ENCODE peak calls at places on chromosomes 6 and 20, in four cellular contexts. E is suprapubic skin, J is sigmoid colon, Y is endothelial cell of umbilical vein. D is an unnamed sample.

GRCh38 chr6:54980511-54981275 is 134.1 kb downstream of the FAM83B start:
- DNase-seq in E (no peak), J (no peak), Y (no peak), D (no peak)

GRCh38 chr6:43491750-43492661 is 14.6 kb downstream of the TJAP1 start:
- DNase-seq in E (no peak), J (peak), Y (peak), D (no peak)

GRCh38 chr20:36543187-36544133 is 2.1 kb downstream of the MYL9 start:
- DNase-seq in E (peak), J (peak), Y (no peak), D (no peak)

GRCh38 chr6:37502703-37503485 is 3.2 kb upstream of the CCDC167 start:
- DNase-seq in E (no peak), J (no peak), Y (no peak), D (no peak)

GRCh38 chr20:41407617-41408016 is 41.0 kb upstream of the EMILIN3 start:
- DNase-seq in E (no peak), J (no peak), Y (no peak), D (no peak)

GRCh38 chr6:62236784-62237183 is 49.2 kb downstream of the KHDRBS2 start:
- DNase-seq in E (no peak), J (no peak), Y (no peak), D (no peak)

GRCh38 chr20:14566505-14566904 is 229.1 kb upstream of the FLRT3 start:
- DNase-seq in E (no peak), J (no peak), Y (no peak), D (no peak)

GRCh38 chr6:48075181-48075580 is 35.8 kb downstream of the PTCHD4 start:
- DNase-seq in E (no peak), J (no peak), Y (no peak), D (no peak)

GRCh38 chr6:5645275-5645674 is 361.4 kb downstream of the NRN1 start:
- DNase-seq in E (no peak), J (no peak), Y (no peak), D (no peak)

GRCh38 chr6:163427498-163428254 is 13.2 kb downstream of the QKI start:
- DNase-seq in E (no peak), J (no peak), Y (peak), D (peak)

GRCh38 chr6:112222111-112222726 is 32.1 kb downstream of the LAMA4 start:
- DNase-seq in E (no peak), J (no peak), Y (no peak), D (no peak)

GRCh38 chr6:165987483-165988305 is 180.0 kb downstream of the TBXT start:
- DNase-seq in E (peak), J (peak), Y (no peak), D (peak)

GRCh38 chr6:12392490-12392889 is 102.3 kb downstream of the EDN1 start:
- DNase-seq in E (no peak), J (no peak), Y (peak), D (no peak)

GRCh38 chr6:100998111-100998510 is 117.0 kb upstream of the ASCC3 start:
- DNase-seq in E (no peak), J (no peak), Y (no peak), D (no peak)

GRCh38 chr20:1987826-1988225 is 6.0 kb downstream of the PDYN start:
- DNase-seq in E (no peak), J (no peak), Y (no peak), D (no peak)

GRCh38 chr6:13355969-13356368 is 27.6 kb upstream of the TBC1D7 start:
- DNase-seq in E (no peak), J (no peak), Y (no peak), D (no peak)

GRCh38 chr20:48614593-48615274 is 213.1 kb downstream of the PREX1 start:
- DNase-seq in E (peak), J (peak), Y (no peak), D (no peak)

GRCh38 chr20:46683939-46684750 is 5.1 kb downstream of the TP53RK start:
- DNase-seq in E (peak), J (peak), Y (peak), D (peak)

GRCh38 chr6:44010411-44011349 is 116.6 kb downstream of the MRPL14 start:
- DNase-seq in E (peak), J (peak), Y (no peak), D (no peak)

GRCh38 chr6:5509106-5509505 is 247.8 kb downstream of the FARS2 start:
- DNase-seq in E (no peak), J (no peak), Y (no peak), D (no peak)

GRCh38 chr6:17086469-17086868 is 15.4 kb upstream of the STMND1 start:
- DNase-seq in E (no peak), J (peak), Y (peak), D (peak)

GRCh38 chr20:62359491-62360121 is 7.5 kb downstream of the LAMA5 start:
- DNase-seq in E (peak), J (peak), Y (peak), D (no peak)

GRCh38 chr20:60984666-60985065 is 267.4 kb upstream of the CDH4 start:
- DNase-seq in E (no peak), J (no peak), Y (no peak), D (no peak)

DNA sequence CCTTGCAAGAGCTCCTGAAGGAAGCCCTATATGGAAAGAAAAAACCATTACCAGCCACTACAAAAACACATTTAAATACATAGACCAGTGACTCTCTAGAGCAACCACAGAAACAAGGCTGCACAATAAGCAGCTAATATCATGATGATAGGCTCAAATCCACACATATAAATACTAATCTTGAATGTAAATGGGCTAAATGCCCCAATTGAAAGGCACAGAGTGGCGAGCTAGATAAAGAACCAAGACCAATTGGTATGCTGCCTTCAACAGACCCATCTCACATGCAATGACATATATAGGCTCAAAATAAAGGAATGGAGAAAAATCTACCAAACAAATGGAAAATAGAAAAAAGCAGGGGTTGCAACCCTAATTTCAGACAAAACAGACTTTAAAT is 153.0 kb downstream of the LRRC1 start:
- DNase-seq in E (no peak), J (no peak), Y (no peak), D (no peak)
- TF ChIP-seq POLR2AphosphoS5 in E (no peak), J (no peak), Y (no peak), D (no peak)

DNA sequence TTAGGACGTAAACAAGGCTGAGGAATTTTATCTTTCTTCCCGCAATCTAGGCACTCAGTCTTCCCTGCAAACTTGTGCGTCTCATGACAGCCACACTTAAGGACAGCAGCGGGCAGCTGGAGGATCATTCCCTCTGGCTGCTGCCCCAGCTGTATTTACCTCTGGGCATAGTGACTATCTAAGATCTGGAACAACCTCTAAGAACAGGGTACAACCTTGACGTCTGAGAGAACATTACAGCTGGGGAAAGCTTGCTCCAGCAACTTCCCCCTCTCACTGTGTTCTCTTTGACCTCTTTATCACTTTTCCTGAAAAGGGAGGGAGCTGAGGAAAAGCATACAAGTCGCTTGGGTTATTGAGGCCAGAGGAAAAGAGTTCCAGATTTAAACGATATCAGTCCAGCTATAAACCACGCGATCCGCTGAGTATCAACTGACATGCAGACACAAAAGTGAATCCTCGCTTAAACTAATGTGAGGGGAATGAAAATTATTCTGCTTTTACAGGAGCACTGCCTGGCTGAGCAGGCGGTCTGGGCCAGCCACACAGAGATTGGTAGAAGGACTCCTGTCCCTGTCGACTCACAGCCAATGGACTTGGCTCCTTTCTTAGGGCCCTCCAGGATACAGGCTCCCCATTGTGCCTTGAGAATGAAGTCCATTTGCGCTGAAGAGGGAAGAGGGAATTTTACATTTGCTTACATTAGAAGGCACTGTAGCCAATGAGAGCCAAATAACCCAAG is 153.3 kb downstream of the QRSL1 start:
- DNase-seq in E (no peak), J (no peak), Y (no peak), D (no peak)
- TF ChIP-seq POLR2AphosphoS5 in E (no peak), J (no peak), Y (no peak), D (no peak)

GRCh38 chr6:32943864-32944263 is 3.0 kb upstream of the HLA-DMB start:
- DNase-seq in E (no peak), J (no peak), Y (no peak), D (no peak)

GRCh38 chr6:32945953-32946352 is 5.1 kb upstream of the HLA-DMB start:
- DNase-seq in E (no peak), J (no peak), Y (no peak), D (no peak)

GRCh38 chr6:32945106-32945761 is 4.4 kb upstream of the HLA-DMB start:
- DNase-seq in E (no peak), J (no peak), Y (no peak), D (no peak)

GRCh38 chr6:32942555-32942954 is 1.7 kb upstream of the HLA-DMB start:
- DNase-seq in E (no peak), J (no peak), Y (no peak), D (no peak)

DNA sequence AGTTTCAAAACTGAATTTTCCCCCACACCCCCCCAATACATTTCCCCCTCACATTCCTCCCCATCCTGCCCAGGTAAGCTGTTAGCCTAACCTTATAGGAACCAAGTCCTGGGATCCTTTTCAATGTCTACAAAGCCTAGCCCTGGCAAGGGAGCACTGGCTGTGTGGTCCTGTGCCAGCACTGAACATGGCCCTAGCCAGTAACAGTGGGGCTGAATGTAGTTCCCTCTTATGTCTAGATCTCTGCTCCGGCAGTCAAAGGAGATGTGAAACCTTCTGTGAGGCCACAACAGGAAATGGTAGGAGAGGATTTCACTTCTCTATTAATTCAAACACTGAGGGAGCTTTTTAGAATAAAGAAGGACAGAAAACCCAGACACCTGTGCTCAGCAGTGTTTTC is 3.4 kb upstream of the HLA-DMB start:
- DNase-seq in E (no peak), J (no peak), Y (no peak), D (no peak)
- TF ChIP-seq POLR2AphosphoS5 in E (no peak), J (peak), Y (no peak), D (no peak)

GRCh38 chr20:34511891-34512265 is 4.3 kb upstream of the DYNLRB1 start:
- DNase-seq in E (no peak), J (no peak), Y (no peak), D (no peak)
- TF ChIP-seq POLR2AphosphoS5 in E (no peak), J (no peak), Y (no peak), D (no peak)

DNA sequence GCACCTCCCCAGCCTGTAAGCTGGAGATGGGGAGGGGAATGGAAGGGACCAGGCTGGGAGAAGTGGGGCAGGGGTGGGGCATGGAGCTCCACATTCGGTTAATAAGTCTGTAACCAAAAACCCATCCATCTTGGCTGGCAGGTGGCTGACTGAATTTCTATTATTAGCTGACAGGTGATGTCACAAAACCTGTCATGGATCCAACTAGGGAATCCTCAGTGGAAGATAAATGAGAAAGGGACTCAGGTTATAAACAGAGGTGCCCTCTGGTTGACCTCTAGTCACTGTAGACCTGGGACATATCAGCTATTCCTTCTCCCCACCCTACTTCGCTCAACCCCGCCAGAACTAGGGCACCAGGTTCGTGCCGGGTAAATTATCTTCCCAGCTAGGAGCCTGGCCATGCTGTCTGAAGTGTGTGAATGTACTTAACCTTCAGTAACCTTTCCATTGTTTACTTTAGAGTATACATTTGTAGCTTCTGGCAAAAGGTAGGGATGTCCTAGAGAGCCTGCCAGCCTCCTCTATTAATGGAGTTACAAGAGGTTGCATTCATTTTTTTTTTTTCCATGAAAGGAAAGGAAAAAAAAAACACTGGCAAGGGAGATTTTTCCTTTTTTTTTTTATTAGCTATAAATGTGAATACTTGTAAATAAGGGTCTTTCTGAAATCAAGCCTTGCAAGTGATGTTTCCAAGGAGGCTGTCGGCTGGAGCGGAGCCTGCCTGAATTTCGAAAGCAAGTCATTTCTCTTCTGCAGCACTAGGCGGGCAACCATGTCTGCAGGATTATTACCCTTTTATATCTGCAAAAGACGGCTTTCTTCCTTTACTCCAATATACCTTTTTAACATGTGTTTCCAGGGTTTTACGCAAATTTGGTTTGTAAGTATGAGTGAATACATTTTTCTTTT is 135.9 kb downstream of the TMEM242 start:
- DNase-seq in E (no peak), J (peak), Y (peak), D (no peak)
- TF ChIP-seq POLR2AphosphoS5 in E (no peak), J (peak), Y (no peak), D (no peak)